ENCODE peak calls at places on chromosome 14, in eight cellular contexts. H is GM23248, S is OCI-LY7, K is PC-3, Q is HCT116, C is neural progenitor cell, L is MM.1S, W is SK-N-SH. G is an unnamed sample.

GRCh38 chr14:33287204-33287603 is 348.5 kb downstream of the NPAS3 start:
- DNase-seq in H (no peak), S (no peak), K (peak), Q (no peak), C (no peak), L (no peak), W (no peak), G (no peak)

GRCh38 chr14:49966304-49966809 is 73.5 kb downstream of the ARF6 start:
- DNase-seq in H (peak), S (no peak), K (no peak), Q (no peak), C (peak), L (no peak), W (no peak), G (peak)

GRCh38 chr14:74867673-74868072 is 8.3 kb downstream of the PROX2 start:
- DNase-seq in H (peak), S (no peak), K (no peak), Q (no peak), C (no peak), L (no peak), W (peak), G (no peak)

GRCh38 chr14:75648066-75648838 is 12.4 kb downstream of the ERG28 start:
- DNase-seq in H (peak), S (no peak), K (peak), Q (peak), C (no peak), L (no peak), W (no peak), G (peak)

GRCh38 chr14:96281486-96281885 is 25.5 kb downstream of the BDKRB1 start:
- DNase-seq in H (no peak), S (no peak), K (no peak), Q (no peak), C (no peak), L (no peak), W (no peak), G (no peak)

GRCh38 chr14:83632375-83632774 is 1897.6 kb upstream of the FLRT2 start:
- DNase-seq in H (no peak), S (no peak), K (no peak), Q (no peak), C (peak), L (no peak), W (no peak), G (no peak)

GRCh38 chr14:100807979-100808734 is 17.8 kb upstream of the MEG3 start:
- DNase-seq in H (no peak), S (no peak), K (no peak), Q (no peak), C (no peak), L (no peak), W (no peak), G (no peak)

GRCh38 chr14:64566651-64567122 is 16.9 kb downstream of the PPP1R36 start:
- DNase-seq in H (peak), S (no peak), K (no peak), Q (no peak), C (no peak), L (no peak), W (no peak), G (no peak)

GRCh38 chr14:56995010-56995409 is 184.7 kb upstream of the OTX2 start:
- DNase-seq in H (no peak), S (no peak), K (peak), Q (no peak), C (no peak), L (no peak), W (no peak), G (peak)

GRCh38 chr14:69046468-69046867 is 67.4 kb upstream of the ACTN1 start:
- DNase-seq in H (peak), S (no peak), K (no peak), Q (no peak), C (no peak), L (no peak), W (no peak), G (peak)

GRCh38 chr14:21711360-21711961 is 37.8 kb upstream of the OR4E1 start:
- DNase-seq in H (peak), S (peak), K (peak), Q (peak), C (peak), L (peak), W (peak), G (peak)

GRCh38 chr14:95098984-95099599 is 58.2 kb downstream of the DICER1 start:
- DNase-seq in H (peak), S (peak), K (peak), Q (peak), C (peak), L (no peak), W (peak), G (peak)

GRCh38 chr14:106013879-106014376 is 487.5 kb downstream of the TMEM121 start:
- DNase-seq in H (no peak), S (no peak), K (no peak), Q (no peak), C (no peak), L (no peak), W (no peak), G (no peak)

GRCh38 chr14:61615743-61616523 is 79.4 kb upstream of the HIF1A start:
- DNase-seq in H (no peak), S (no peak), K (peak), Q (no peak), C (no peak), L (no peak), W (no peak), G (no peak)

GRCh38 chr14:31009836-31010618 is 15.4 kb upstream of the AP4S1 start:
- DNase-seq in H (no peak), S (no peak), K (no peak), Q (no peak), C (no peak), L (no peak), W (no peak), G (no peak)

GRCh38 chr14:75182820-75183219 is 6.4 kb upstream of the TMED10 start:
- DNase-seq in H (peak), S (no peak), K (no peak), Q (no peak), C (no peak), L (no peak), W (no peak), G (peak)

GRCh38 chr14:69610859-69611263 is 535 bp upstream of the SUSD6 start:
- DNase-seq in H (peak), S (no peak), K (peak), Q (no peak), C (peak), L (no peak), W (peak), G (peak)

GRCh38 chr14:98984719-98985041 is 287.3 kb downstream of the BCL11B start:
- DNase-seq in H (no peak), S (no peak), K (no peak), Q (no peak), C (no peak), L (no peak), W (no peak), G (no peak)

GRCh38 chr14:75333523-75334190 is 55.0 kb downstream of the FOS start:
- DNase-seq in H (no peak), S (no peak), K (no peak), Q (no peak), C (no peak), L (no peak), W (no peak), G (no peak)

GRCh38 chr14:61638595-61639391 is 56.5 kb upstream of the HIF1A start:
- DNase-seq in H (no peak), S (no peak), K (peak), Q (no peak), C (no peak), L (no peak), W (no peak), G (no peak)

GRCh38 chr14:60349663-60350365 is 100.8 kb downstream of the PPM1A start:
- DNase-seq in H (peak), S (peak), K (peak), Q (peak), C (peak), L (peak), W (peak), G (peak)

GRCh38 chr14:48325486-48325885 is 650.1 kb upstream of the MDGA2 start:
- DNase-seq in H (no peak), S (no peak), K (peak), Q (no peak), C (no peak), L (no peak), W (no peak), G (no peak)

GRCh38 chr14:26319139-26319864 is 278.5 kb downstream of the NOVA1 start:
- DNase-seq in H (no peak), S (no peak), K (peak), Q (no peak), C (no peak), L (no peak), W (no peak), G (no peak)

GRCh38 chr14:24576766-24577165 is 716 bp upstream of the CTSG start:
- DNase-seq in H (no peak), S (no peak), K (no peak), Q (no peak), C (no peak), L (no peak), W (no peak), G (no peak)

GRCh38 chr14:93857081-93857480 is 68.8 kb upstream of the PRIMA1 start:
- DNase-seq in H (no peak), S (no peak), K (no peak), Q (no peak), C (no peak), L (no peak), W (no peak), G (no peak)

GRCh38 chr14:75452900-75453816 is 25.3 kb downstream of the JDP2 start:
- DNase-seq in H (peak), S (no peak), K (peak), Q (no peak), C (peak), L (no peak), W (peak), G (peak)

GRCh38 chr14:59187802-59188460 is 536 bp upstream of the DAAM1 start:
- DNase-seq in H (peak), S (peak), K (peak), Q (no peak), C (peak), L (peak), W (peak), G (peak)

GRCh38 chr14:92041203-92041602 is 1.3 kb upstream of the TRIP11 start:
- DNase-seq in H (peak), S (peak), K (no peak), Q (no peak), C (no peak), L (no peak), W (no peak), G (no peak)
- H3K4me3 ChIP-seq in H (peak), S (peak), K (peak), Q (peak), C (peak), L (no peak), W (peak), G (no peak)

GRCh38 chr14:79077096-79077495 is 906.9 kb downstream of the NRXN3 start:
- DNase-seq in H (no peak), S (no peak), K (peak), Q (no peak), C (no peak), L (no peak), W (no peak), G (no peak)
- TF ChIP-seq EZH2phosphoT487 in H (no peak), S (no peak), K (no peak), Q (no peak), C (no peak), L (no peak), W (no peak), G (no peak)

DNA sequence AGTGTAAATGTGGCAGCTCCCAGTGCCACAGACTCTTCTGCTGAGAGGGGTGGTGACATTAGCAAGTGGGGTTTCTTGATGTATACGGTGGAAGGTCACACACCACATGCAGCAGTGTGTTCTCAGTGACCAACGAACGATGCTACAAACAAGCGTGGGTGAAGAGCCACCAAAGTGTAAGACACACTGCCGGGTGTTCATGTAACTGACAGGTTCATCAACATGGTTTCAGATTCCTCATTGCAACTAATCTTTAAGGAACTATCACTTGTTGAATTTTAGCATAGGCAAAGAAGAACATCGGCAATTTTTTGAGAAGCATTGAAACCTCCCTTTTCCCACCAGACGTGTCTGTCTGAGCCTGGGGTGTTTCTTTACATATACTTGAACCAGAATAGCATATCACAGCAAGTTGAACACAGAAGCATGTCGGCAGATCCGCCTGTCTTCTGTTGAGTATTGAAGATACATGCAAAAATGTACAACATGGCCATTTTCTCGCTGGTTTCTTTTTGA is 58.8 kb downstream of the PPP2R5C start:
- DNase-seq in H (no peak), S (no peak), K (no peak), Q (no peak), C (no peak), L (no peak), W (no peak), G (no peak)
- H3K27ac ChIP-seq in H (no peak), S (peak), K (no peak), Q (no peak), C (no peak), L (no peak), W (no peak), G (no peak)

GRCh38 chr14:90576581-90576980 is 179.8 kb downstream of the CALM1 start:
- DNase-seq in H (peak), S (no peak), K (no peak), Q (no peak), C (no peak), L (no peak), W (no peak), G (peak)

GRCh38 chr14:90573385-90574105 is 176.7 kb downstream of the CALM1 start:
- DNase-seq in H (no peak), S (no peak), K (no peak), Q (no peak), C (no peak), L (no peak), W (peak), G (no peak)

GRCh38 chr14:90575781-90576180 is 179.0 kb downstream of the CALM1 start:
- DNase-seq in H (no peak), S (no peak), K (no peak), Q (no peak), C (no peak), L (no peak), W (no peak), G (no peak)

GRCh38 chr14:90575336-90575735 is 178.5 kb downstream of the CALM1 start:
- DNase-seq in H (no peak), S (no peak), K (no peak), Q (no peak), C (no peak), L (no peak), W (no peak), G (no peak)

GRCh38 chr14:90574640-90575131 is 177.9 kb downstream of the CALM1 start:
- DNase-seq in H (no peak), S (no peak), K (no peak), Q (no peak), C (no peak), L (no peak), W (no peak), G (no peak)
- H3K4me3 ChIP-seq in H (no peak), S (no peak), K (no peak), Q (no peak), C (no peak), L (no peak), W (no peak), G (no peak)

DNA sequence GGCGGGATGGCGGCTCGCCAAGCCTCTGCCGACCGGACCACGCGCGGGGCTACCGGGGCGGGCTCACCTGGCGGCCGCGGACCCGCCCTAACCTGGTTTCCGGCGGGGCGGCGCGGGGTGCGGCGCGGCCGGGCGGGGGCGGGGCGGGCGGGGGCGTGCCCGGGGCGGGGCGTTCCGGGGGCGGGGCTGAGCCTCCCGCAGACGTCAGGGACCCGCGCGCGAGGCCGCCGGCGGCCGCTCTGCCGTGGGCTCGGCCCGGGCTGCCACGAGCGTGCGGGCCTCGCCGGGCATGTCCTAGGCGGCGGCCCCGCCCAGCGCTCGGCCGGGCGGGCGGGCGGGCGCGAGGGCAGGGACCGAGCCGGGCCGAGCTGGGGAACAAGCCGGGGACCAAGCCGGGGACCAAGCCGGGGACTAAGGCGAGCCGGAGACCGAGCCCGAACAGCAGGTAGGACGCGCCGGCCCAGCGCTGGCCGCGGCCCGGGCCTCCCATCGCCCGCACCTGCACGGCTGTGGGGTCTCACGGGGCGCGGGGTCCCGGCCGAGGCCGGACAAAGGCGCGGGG is at the start of gene CEP170B:
- DNase-seq in H (peak), S (peak), K (peak), Q (no peak), C (peak), L (peak), W (peak), G (peak)
- TF ChIP-seq EZH2phosphoT487 in H (no peak), S (no peak), K (no peak), Q (no peak), C (no peak), L (no peak), W (no peak), G (no peak)

GRCh38 chr14:91942946-91943345 is 4.5 kb downstream of the FBLN5 start:
- DNase-seq in H (no peak), S (no peak), K (no peak), Q (no peak), C (no peak), L (no peak), W (no peak), G (no peak)

GRCh38 chr14:91942128-91942527 is 5.4 kb downstream of the FBLN5 start:
- DNase-seq in H (no peak), S (no peak), K (no peak), Q (no peak), C (no peak), L (no peak), W (no peak), G (no peak)

GRCh38 chr14:91946313-91947195 is 940 bp downstream of the FBLN5 start:
- DNase-seq in H (peak), S (no peak), K (no peak), Q (no peak), C (no peak), L (no peak), W (no peak), G (no peak)

GRCh38 chr14:91947196-91948184 is at the start of gene FBLN5:
- DNase-seq in H (peak), S (no peak), K (no peak), Q (no peak), C (peak), L (no peak), W (peak), G (peak)

GRCh38 chr14:91945776-91946305 is 1.7 kb downstream of the FBLN5 start:
- DNase-seq in H (peak), S (no peak), K (no peak), Q (no peak), C (no peak), L (no peak), W (no peak), G (no peak)
- H3K27ac ChIP-seq in H (peak), S (no peak), K (no peak), Q (no peak), C (no peak), L (no peak), W (no peak), G (peak)

GRCh38 chr14:55136241-55136640 is 7.2 kb downstream of the LGALS3 start:
- DNase-seq in H (peak), S (no peak), K (no peak), Q (no peak), C (no peak), L (no peak), W (no peak), G (no peak)

GRCh38 chr14:55131782-55132181 is 2.7 kb downstream of the LGALS3 start:
- DNase-seq in H (peak), S (peak), K (peak), Q (no peak), C (no peak), L (no peak), W (no peak), G (no peak)

GRCh38 chr14:55130194-55130550 is 1.1 kb downstream of the LGALS3 start:
- DNase-seq in H (peak), S (no peak), K (peak), Q (no peak), C (no peak), L (no peak), W (no peak), G (no peak)

GRCh38 chr14:55136868-55137785 is 8.1 kb downstream of the LGALS3 start:
- DNase-seq in H (peak), S (no peak), K (no peak), Q (no peak), C (no peak), L (no peak), W (peak), G (no peak)

GRCh38 chr14:55133416-55133815 is 4.4 kb downstream of the LGALS3 start:
- DNase-seq in H (peak), S (no peak), K (no peak), Q (peak), C (peak), L (no peak), W (peak), G (peak)
- H3K4me3 ChIP-seq in H (peak), S (no peak), K (no peak), Q (no peak), C (no peak), L (no peak), W (no peak), G (no peak)